ENCODE peak calls at places on chromosomes 11 and 22, in eight cellular contexts. L is fibroblast of lung, E is A549, B is lower lobe of right lung, H is prostate gland, U is AG10803, N is GM12864, D is brain microvascular endothelial cell. A is an unnamed sample.

GRCh38 chr11:64040684-64041267 is 5.0 kb downstream of the FLRT1 start:
- DNase-seq in D (no peak), H (no peak), E (peak), N (no peak), U (no peak), B (no peak), L (no peak), A (no peak)

GRCh38 chr22:48347311-48347710 is 1480.4 kb downstream of the BRD1 start:
- DNase-seq in E (no peak), L (no peak), N (no peak), D (no peak), B (no peak), U (no peak), H (peak), A (no peak)

GRCh38 chr22:27212081-27212480 is 554.7 kb downstream of the MIAT start:
- DNase-seq in E (no peak), N (no peak), D (no peak), B (no peak), H (no peak), L (no peak), U (no peak), A (peak)

GRCh38 chr11:65032216-65032615 is 5.0 kb downstream of the SNX15 start:
- DNase-seq in H (no peak), U (no peak), D (no peak), B (no peak), L (no peak), N (no peak), E (no peak), A (no peak)

GRCh38 chr11:124402326-124402922 is 3.6 kb upstream of the OR8B3 start:
- DNase-seq in H (peak), L (peak), N (peak), U (peak), D (peak), E (peak), B (peak), A (peak)

GRCh38 chr11:2041963-2042362 is 44.3 kb upstream of the H19 start:
- DNase-seq in H (no peak), N (no peak), B (no peak), E (no peak), U (no peak), D (no peak), L (no peak), A (no peak)

GRCh38 chr11:35792148-35792845 is 129.7 kb downstream of the TRIM44 start:
- DNase-seq in B (no peak), L (no peak), E (no peak), N (no peak), D (no peak), H (no peak), U (no peak), A (no peak)

GRCh38 chr11:64359712-64360402 is 895 bp downstream of the RPS6KA4 start:
- DNase-seq in L (no peak), H (no peak), E (no peak), N (no peak), U (no peak), D (no peak), B (peak), A (no peak)

GRCh38 chr11:10899542-10899830 is 41.6 kb upstream of the ZBED5 start:
- DNase-seq in D (no peak), H (peak), B (peak), U (no peak), E (no peak), N (no peak), L (no peak), A (no peak)
- H3K4me3 ChIP-seq in D (no peak), H (no peak), B (peak), U (peak), E (no peak), N (no peak), L (no peak), A (no peak)

DNA sequence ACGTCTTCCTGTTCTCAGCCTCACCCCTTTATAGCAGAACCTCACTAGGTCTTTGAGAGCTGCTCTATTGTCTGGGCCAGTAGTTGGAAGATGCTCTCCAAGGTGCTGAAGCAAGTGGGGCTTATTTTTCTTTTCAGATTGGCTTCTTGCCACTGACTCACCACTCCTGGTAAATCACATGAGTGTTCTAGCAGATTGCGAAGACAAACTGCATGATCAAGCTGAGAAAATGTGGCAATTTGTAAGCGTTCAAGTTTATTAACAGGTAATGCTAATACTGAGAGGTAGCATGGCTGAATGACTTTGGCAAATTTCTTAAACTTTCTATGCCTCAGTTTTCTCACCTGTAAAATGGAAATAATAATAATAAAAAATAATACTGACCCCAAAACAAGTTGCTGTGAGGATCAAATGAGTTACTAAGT is 59.2 kb downstream of the CACNG2 start:
- DNase-seq in B (no peak), U (peak), N (no peak), D (peak), L (peak), H (peak), E (peak), A (peak)
- H3K4me3 ChIP-seq in B (no peak), U (no peak), N (no peak), D (no peak), L (no peak), H (no peak), E (no peak), A (no peak)

DNA sequence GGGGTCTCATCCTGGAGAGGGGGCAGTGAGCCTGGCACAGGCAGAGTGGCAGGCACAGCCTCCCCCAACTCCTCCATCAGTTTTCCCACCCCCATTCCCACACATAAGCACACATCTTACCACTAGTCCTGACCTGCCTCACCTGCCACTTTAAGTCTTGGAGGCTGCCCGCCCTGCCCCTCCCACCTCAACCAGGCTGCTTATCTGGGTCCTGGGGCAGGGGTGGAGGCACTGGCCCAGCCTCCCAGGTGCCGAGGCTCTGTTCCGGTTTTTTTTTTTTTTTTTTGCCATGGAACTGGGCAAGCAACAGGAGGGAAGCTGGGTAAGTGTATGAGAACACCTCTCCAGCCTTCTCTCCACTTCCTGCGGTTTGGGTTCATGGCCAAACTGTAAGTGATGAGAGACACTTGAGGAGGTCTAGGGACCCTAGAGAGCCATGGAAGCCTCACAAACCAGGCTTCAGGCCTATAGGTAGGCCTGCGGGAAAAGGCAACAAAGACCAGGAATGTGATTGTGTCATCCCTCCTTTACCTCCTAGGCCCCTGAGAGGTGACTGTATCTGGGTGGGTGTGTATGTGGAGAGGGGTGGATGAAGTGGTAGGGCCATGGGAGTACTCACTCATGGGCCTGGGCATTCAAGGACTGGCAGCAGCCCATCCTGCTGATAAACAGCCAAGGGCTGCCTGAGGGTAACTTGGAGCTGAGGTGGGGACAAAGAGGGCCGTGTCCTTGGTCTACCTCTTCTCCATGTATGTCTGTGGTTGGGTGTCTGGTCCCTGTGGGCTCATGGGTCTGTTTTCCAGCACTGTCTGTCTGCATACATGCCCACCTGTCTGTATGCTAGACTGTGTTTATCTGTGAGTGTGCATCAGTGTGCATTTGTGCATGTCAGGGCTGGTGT is 22.6 kb downstream of the PHLDB1 start:
- DNase-seq in H (no peak), E (no peak), U (no peak), N (no peak), D (no peak), B (peak), L (no peak), A (no peak)
- H3K4me3 ChIP-seq in H (no peak), E (no peak), U (no peak), N (no peak), D (no peak), B (no peak), L (no peak), A (no peak)

DNA sequence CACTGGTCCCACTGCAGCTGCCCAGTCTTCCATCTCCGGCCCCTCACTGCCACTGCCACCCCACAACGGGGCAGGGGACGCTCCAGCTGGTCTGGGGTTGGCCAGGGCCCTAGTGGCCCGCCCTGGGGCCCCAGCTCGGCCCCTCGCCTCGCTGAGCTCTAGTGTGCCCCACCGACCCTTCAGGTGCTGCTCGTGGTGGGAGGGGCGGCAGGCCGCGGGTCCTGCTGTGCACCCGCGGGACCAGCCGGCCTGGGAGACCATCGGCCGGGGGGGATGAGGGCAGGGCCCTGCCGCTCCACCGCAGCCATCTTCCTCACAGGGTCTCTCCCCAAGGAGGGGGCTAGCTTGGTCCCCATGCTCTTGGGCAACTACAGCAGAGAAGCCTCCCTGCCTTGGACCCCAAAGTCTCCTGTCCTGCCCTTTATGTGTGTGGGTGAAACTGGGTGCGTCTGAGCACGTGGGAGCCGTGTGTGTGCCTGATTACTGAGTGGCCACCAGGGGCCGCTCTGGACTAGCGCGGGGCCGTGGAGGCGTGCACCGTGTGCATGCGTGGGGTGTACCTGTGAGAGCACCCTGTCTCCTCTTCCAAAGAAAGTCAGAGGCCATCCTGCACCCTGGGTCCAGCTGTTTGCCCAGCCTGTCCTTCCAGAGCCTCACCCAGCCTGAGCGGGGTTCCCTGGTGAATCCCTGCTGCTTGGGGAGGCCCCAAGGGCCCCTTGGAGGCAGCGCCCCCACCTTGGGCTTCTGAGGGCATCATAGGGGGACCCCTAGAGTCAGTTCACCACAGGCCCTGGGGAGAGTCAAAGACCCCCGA is 6.0 kb upstream of the ACR start:
- DNase-seq in N (no peak), L (peak), D (peak), U (peak), H (no peak), E (peak), B (peak), A (peak)
- H3K4me3 ChIP-seq in N (no peak), L (no peak), D (no peak), U (no peak), H (no peak), E (no peak), B (no peak), A (peak)

A was measured in cardiac fibroblast.